ENCODE peak calls at places on chromosome 7, in six cellular contexts. K, A, U, W, N and H are unnamed samples.

GRCh38 chr7:155291045-155291530 is 6.6 kb upstream of the INSIG1 start:
- DNase-seq in K (peak), A (no peak), U (peak), W (peak), N (peak), H (peak)

GRCh38 chr7:124462249-124462648 is 303.3 kb downstream of the GPR37 start:
- DNase-seq in K (peak), A (no peak), U (no peak), W (no peak), N (no peak), H (no peak)

GRCh38 chr7:91826377-91826776 is 54.1 kb downstream of the MTERF1 start:
- DNase-seq in K (peak), A (no peak), U (no peak), W (no peak), N (no peak), H (no peak)

GRCh38 chr7:28747854-28748253 is 210.3 kb downstream of the TRIL start:
- DNase-seq in K (no peak), A (no peak), U (no peak), W (no peak), N (no peak), H (no peak)

GRCh38 chr7:41763626-41764025 is 60.7 kb upstream of the INHBA start:
- DNase-seq in K (no peak), A (no peak), U (no peak), W (no peak), N (no peak), H (no peak)

GRCh38 chr7:93715234-93715633 is 140.7 kb upstream of the CALCR start:
- DNase-seq in K (peak), A (no peak), U (peak), W (peak), N (peak), H (peak)

GRCh38 chr7:65269150-65269856 is 104.4 kb upstream of the ZNF92 start:
- DNase-seq in K (no peak), A (no peak), U (peak), W (peak), N (peak), H (peak)

GRCh38 chr7:937851-938484 is 16.5 kb downstream of the ADAP1 start:
- DNase-seq in K (no peak), A (no peak), U (no peak), W (peak), N (peak), H (no peak)

GRCh38 chr7:754531-755420 is 27.7 kb upstream of the PRKAR1B start:
- DNase-seq in K (no peak), A (no peak), U (no peak), W (peak), N (peak), H (no peak)

GRCh38 chr7:43721193-43721806 is 8.0 kb downstream of the COA1 start:
- DNase-seq in K (peak), A (no peak), U (peak), W (no peak), N (no peak), H (peak)

GRCh38 chr7:139328375-139328774 is 12.8 kb upstream of the FMC1 start:
- DNase-seq in K (peak), A (no peak), U (peak), W (no peak), N (no peak), H (peak)

GRCh38 chr7:149130572-149131198 is 4.6 kb upstream of the ZNF425 start:
- DNase-seq in K (no peak), A (no peak), U (no peak), W (no peak), N (no peak), H (no peak)

GRCh38 chr7:139232893-139233292 is 1.9 kb downstream of the UBN2 start:
- DNase-seq in K (peak), A (no peak), U (no peak), W (no peak), N (no peak), H (no peak)

GRCh38 chr7:7554021-7554432 is 12.7 kb upstream of the MIOS start:
- DNase-seq in K (peak), A (no peak), U (no peak), W (no peak), N (no peak), H (no peak)

GRCh38 chr7:17095001-17095574 is 203.4 kb upstream of the AHR start:
- DNase-seq in K (peak), A (no peak), U (no peak), W (no peak), N (no peak), H (no peak)